ENCODE peak calls at places on chromosome 4, in six cellular contexts. L, B, R, F, S and T are unnamed samples.

GRCh38 chr4:110164251-110164650 is 34.2 kb downstream of the ELOVL6 start:
- DNase-seq in L (no peak), B (no peak), R (no peak), F (no peak), S (peak), T (no peak)

GRCh38 chr4:14396183-14396582 is 606.1 kb upstream of the CPEB2 start:
- DNase-seq in L (no peak), B (no peak), R (no peak), F (no peak), S (no peak), T (no peak)

GRCh38 chr4:84870398-84871163 is 95.9 kb downstream of the WDFY3 start:
- DNase-seq in L (peak), B (peak), R (no peak), F (no peak), S (peak), T (no peak)

GRCh38 chr4:16858275-16858752 is 40.1 kb downstream of the LDB2 start:
- DNase-seq in L (peak), B (no peak), R (no peak), F (no peak), S (peak), T (no peak)

GRCh38 chr4:159126716-159127115 is 23.8 kb downstream of the RAPGEF2 start:
- DNase-seq in L (no peak), B (no peak), R (no peak), F (no peak), S (no peak), T (no peak)

GRCh38 chr4:26342328-26343040 is 21.7 kb downstream of the RBPJ start:
- DNase-seq in L (peak), B (peak), R (no peak), F (no peak), S (peak), T (no peak)

GRCh38 chr4:19319607-19320006 is 932.1 kb upstream of the SLIT2 start:
- DNase-seq in L (no peak), B (no peak), R (no peak), F (no peak), S (no peak), T (no peak)

GRCh38 chr4:4585012-4585670 is 43.3 kb upstream of the STX18 start:
- DNase-seq in L (peak), B (no peak), R (no peak), F (no peak), S (peak), T (no peak)

GRCh38 chr4:25103423-25103822 is 56.8 kb downstream of the SEPSECS start:
- DNase-seq in L (no peak), B (no peak), R (no peak), F (no peak), S (no peak), T (no peak)

GRCh38 chr4:48491514-48492176 is 1.6 kb downstream of the ZAR1 start:
- DNase-seq in L (no peak), B (no peak), R (peak), F (no peak), S (no peak), T (no peak)

GRCh38 chr4:111890412-111890811 is 254.8 kb upstream of the FAM241A start:
- DNase-seq in L (no peak), B (no peak), R (no peak), F (no peak), S (no peak), T (no peak)

GRCh38 chr4:472881-473574 is 25.9 kb downstream of the ZNF721 start:
- DNase-seq in L (no peak), B (peak), R (no peak), F (peak), S (peak), T (peak)

GRCh38 chr4:42119916-42120315 is 32.5 kb downstream of the BEND4 start:
- DNase-seq in L (no peak), B (no peak), R (no peak), F (no peak), S (no peak), T (no peak)

GRCh38 chr4:189267312-189267965 is 673.2 kb upstream of the FRG1 start:
- DNase-seq in L (no peak), B (no peak), R (no peak), F (no peak), S (no peak), T (no peak)

GRCh38 chr4:153364061-153364460 is 19.6 kb downstream of the MND1 start:
- DNase-seq in L (no peak), B (no peak), R (no peak), F (no peak), S (no peak), T (no peak)

GRCh38 chr4:159395693-159396092 is 292.8 kb downstream of the RAPGEF2 start:
- DNase-seq in L (no peak), B (no peak), R (no peak), F (no peak), S (peak), T (no peak)

GRCh38 chr4:629636-629915 is 4.2 kb downstream of the PDE6B start:
- DNase-seq in L (no peak), B (no peak), R (peak), F (no peak), S (no peak), T (no peak)

GRCh38 chr4:101028886-101029285 is 318.4 kb downstream of the PPP3CA start:
- DNase-seq in L (no peak), B (no peak), R (no peak), F (no peak), S (no peak), T (no peak)

GRCh38 chr4:85543832-85544231 is 68.9 kb downstream of the ARHGAP24 start:
- DNase-seq in L (no peak), B (no peak), R (no peak), F (no peak), S (peak), T (no peak)

GRCh38 chr4:40280586-40280985 is 54.5 kb upstream of the CHRNA9 start:
- DNase-seq in L (no peak), B (no peak), R (no peak), F (no peak), S (no peak), T (no peak)

GRCh38 chr4:72468904-72469502 is 100.0 kb downstream of the ADAMTS3 start:
- DNase-seq in L (no peak), B (peak), R (no peak), F (no peak), S (peak), T (no peak)

GRCh38 chr4:73703320-73703719 is 37.0 kb upstream of the CXCL8 start:
- DNase-seq in L (no peak), B (no peak), R (no peak), F (no peak), S (no peak), T (no peak)

GRCh38 chr4:73705721-73706120 is 34.6 kb upstream of the CXCL8 start:
- DNase-seq in L (no peak), B (no peak), R (no peak), F (no peak), S (peak), T (no peak)

GRCh38 chr4:73702796-73703287 is 37.5 kb upstream of the CXCL8 start:
- DNase-seq in L (no peak), B (no peak), R (no peak), F (no peak), S (no peak), T (no peak)

GRCh38 chr4:73705056-73705432 is 35.3 kb upstream of the CXCL8 start:
- DNase-seq in L (no peak), B (peak), R (no peak), F (no peak), S (peak), T (no peak)

DNA sequence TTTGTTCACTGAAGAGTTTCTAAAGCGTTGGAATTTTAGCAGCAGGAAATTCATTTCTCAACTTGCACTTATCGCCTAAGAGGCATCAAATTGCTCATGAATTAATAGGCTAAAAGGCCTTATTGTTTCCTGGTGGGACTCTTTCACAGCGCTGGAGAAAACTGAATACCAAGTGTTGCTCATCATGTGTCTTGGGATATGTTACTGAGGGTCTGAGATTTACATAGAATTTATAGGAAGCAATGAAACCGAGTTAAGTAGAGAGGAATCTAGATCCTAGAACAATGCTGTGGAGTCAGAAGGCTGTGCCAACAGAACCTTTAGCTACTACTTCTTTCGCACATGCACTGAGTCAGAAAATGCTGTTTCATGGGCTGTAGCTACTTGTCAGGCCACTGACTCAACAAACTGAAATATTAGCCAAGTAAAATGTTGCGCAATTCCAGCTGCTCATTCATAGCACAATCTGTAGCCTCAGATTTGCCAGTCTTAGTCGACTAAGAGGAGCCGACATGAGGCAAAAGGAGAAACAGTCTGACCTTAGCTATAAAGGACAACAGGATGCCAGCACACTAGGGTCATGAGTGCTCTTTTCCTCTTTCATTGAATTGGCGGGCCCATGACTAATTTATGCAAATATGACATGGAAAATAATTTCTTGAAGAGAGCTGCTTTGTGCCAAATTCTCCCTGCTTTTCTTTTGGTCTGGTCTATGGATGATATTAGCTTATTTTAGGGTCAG is 35.9 kb upstream of the CXCL8 start:
- DNase-seq in L (peak), B (peak), R (no peak), F (no peak), S (peak), T (no peak)
- H3K27ac ChIP-seq in L (peak), B (no peak), R (no peak), F (no peak), S (peak), T (no peak)

GRCh38 chr4:6658635-6659075 is 18.2 kb downstream of the MRFAP1 start:
- DNase-seq in L (no peak), B (no peak), R (peak), F (peak), S (peak), T (no peak)

GRCh38 chr4:6655924-6656323 is 15.4 kb downstream of the MRFAP1 start:
- DNase-seq in L (no peak), B (no peak), R (no peak), F (no peak), S (no peak), T (no peak)

GRCh38 chr4:6659897-6660296 is 19.4 kb downstream of the MRFAP1 start:
- DNase-seq in L (no peak), B (no peak), R (no peak), F (no peak), S (no peak), T (no peak)

GRCh38 chr4:6658204-6658585 is 17.7 kb downstream of the MRFAP1 start:
- DNase-seq in L (no peak), B (no peak), R (no peak), F (no peak), S (no peak), T (no peak)

GRCh38 chr4:6657242-6658203 is 17.0 kb downstream of the MRFAP1 start:
- DNase-seq in L (no peak), B (no peak), R (no peak), F (no peak), S (no peak), T (no peak)
- H3K27ac ChIP-seq in L (no peak), B (no peak), R (no peak), F (no peak), S (no peak), T (no peak)

DNA sequence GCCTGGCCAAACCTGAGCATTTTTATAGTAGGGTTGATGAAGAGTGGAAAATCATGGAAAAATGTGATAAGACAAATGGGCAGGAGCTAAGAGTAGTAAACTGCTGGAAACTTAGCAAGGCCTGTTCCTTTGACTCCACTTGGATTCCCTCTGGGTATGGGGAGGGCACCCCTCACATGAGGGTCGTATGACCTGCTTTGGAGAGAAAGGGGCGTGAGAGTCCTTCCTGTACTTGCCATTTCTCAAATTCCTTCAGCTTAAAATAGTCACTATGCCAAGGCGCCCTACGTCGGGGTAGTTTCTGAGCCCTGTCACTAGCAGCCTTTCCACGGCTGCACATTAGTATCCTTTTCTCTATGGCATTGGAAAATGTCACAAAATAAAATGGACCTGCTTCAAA is 49.1 kb downstream of the GPRIN3 start:
- DNase-seq in L (no peak), B (no peak), R (no peak), F (no peak), S (no peak), T (no peak)
- H3K27ac ChIP-seq in L (no peak), B (no peak), R (no peak), F (no peak), S (no peak), T (no peak)

GRCh38 chr4:66032571-66032970 is 362.3 kb upstream of the EPHA5 start:
- DNase-seq in L (no peak), B (no peak), R (no peak), F (no peak), S (no peak), T (no peak)
- H3K27ac ChIP-seq in L (no peak), B (no peak), R (no peak), F (no peak), S (no peak), T (no peak)

GRCh38 chr4:177016541-177017141 is 223.9 kb upstream of the VEGFC start:
- DNase-seq in L (no peak), B (peak), R (no peak), F (no peak), S (peak), T (no peak)
- H3K27ac ChIP-seq in L (no peak), B (peak), R (no peak), F (no peak), S (peak), T (no peak)

GRCh38 chr4:6829077-6829476 is 46.5 kb downstream of the KIAA0232 start:
- DNase-seq in L (no peak), B (no peak), R (no peak), F (no peak), S (no peak), T (no peak)
- H3K27ac ChIP-seq in L (no peak), B (no peak), R (no peak), F (no peak), S (no peak), T (no peak)

GRCh38 chr4:140004580-140005314 is 149.2 kb downstream of the MAML3 start:
- DNase-seq in L (no peak), B (no peak), R (peak), F (no peak), S (peak), T (peak)

GRCh38 chr4:140005699-140006098 is 148.3 kb downstream of the MAML3 start:
- DNase-seq in L (no peak), B (no peak), R (no peak), F (no peak), S (no peak), T (no peak)

GRCh38 chr4:140000232-140000631 is 153.8 kb downstream of the MAML3 start:
- DNase-seq in L (no peak), B (no peak), R (no peak), F (no peak), S (no peak), T (no peak)

DNA sequence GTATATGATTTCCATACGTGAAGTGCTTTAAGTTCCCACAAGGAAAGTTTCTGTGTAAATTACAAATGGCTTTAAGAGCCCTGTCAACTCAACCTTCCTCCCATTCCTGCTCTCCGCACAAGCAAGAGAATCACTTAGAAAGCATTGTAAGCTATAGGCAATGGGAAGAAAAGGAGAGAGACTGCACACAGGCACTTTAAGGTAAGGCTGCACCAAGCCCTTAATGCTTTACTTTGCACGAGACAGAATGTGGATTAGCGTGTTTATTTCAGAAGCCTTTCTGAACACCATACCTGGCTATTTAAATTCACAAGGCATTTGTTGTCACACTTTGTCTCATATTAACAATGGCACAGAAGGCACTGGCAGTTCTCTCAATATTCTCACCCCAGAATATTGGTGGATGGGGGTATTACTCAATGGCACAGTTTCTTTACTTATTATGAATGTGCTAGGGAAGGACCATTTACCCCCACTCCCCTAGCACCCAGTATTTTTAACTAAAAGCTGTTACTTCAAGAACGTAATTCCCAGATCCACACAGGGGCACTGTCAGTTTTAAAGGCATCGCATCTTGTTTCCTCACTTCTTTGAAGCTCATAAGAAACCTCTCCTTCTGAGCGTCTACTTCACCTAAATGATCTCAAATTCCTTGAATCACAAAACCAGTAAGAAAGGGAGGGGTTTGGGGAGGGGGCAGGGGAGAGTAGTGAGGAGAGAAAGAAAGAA is 150.0 kb downstream of the MAML3 start:
- DNase-seq in L (no peak), B (no peak), R (no peak), F (no peak), S (no peak), T (no peak)
- H3K27ac ChIP-seq in L (no peak), B (no peak), R (no peak), F (no peak), S (peak), T (peak)

GRCh38 chr4:76600447-76600846 is 165.4 kb downstream of the SHROOM3 start:
- DNase-seq in L (no peak), B (no peak), R (no peak), F (no peak), S (no peak), T (no peak)
- H3K27ac ChIP-seq in L (no peak), B (no peak), R (no peak), F (no peak), S (no peak), T (no peak)

GRCh38 chr4:38025665-38026064 is 65.5 kb downstream of the PTTG2 start:
- DNase-seq in L (no peak), B (no peak), R (no peak), F (no peak), S (no peak), T (no peak)
- H3K27ac ChIP-seq in L (no peak), B (no peak), R (peak), F (no peak), S (no peak), T (no peak)

GRCh38 chr4:76718021-76718420 is 179.9 kb downstream of the SOWAHB start:
- DNase-seq in L (no peak), B (no peak), R (no peak), F (no peak), S (no peak), T (no peak)
- H3K27ac ChIP-seq in L (no peak), B (no peak), R (no peak), F (no peak), S (no peak), T (no peak)